ENCODE peak calls at places on chromosomes 2 and 18, in six cellular contexts. One of them, this sample, is unnamed.

GRCh38 chr2:212735648-212736047 is 197.0 kb upstream of the ERBB4 start:
- DNase-seq in IMR-90: no peak
- DNase-seq in mesendoderm: no peak
- DNase-seq in H9: no peak
- DNase-seq in mesenchymal stem cell: no peak
- DNase-seq in trophoblast cell: no peak
- DNase-seq in this sample: no peak

GRCh38 chr2:181407171-181407570 is 50.0 kb upstream of the ITGA4 start:
- DNase-seq in IMR-90: no peak
- DNase-seq in mesendoderm: no peak
- DNase-seq in H9: no peak
- DNase-seq in mesenchymal stem cell: peak
- DNase-seq in trophoblast cell: no peak
- DNase-seq in this sample: no peak

GRCh38 chr2:168944065-168944464 is 43.0 kb downstream of the G6PC2 start:
- DNase-seq in IMR-90: no peak
- DNase-seq in mesendoderm: peak
- DNase-seq in H9: peak
- DNase-seq in mesenchymal stem cell: no peak
- DNase-seq in trophoblast cell: no peak
- DNase-seq in this sample: no peak

GRCh38 chr2:239671916-239672849 is 271.4 kb upstream of the HDAC4 start:
- DNase-seq in IMR-90: no peak
- DNase-seq in mesendoderm: no peak
- DNase-seq in H9: no peak
- DNase-seq in mesenchymal stem cell: no peak
- DNase-seq in trophoblast cell: no peak
- DNase-seq in this sample: no peak

GRCh38 chr2:164595031-164595430 is 26.3 kb downstream of the GRB14 start:
- DNase-seq in IMR-90: no peak
- DNase-seq in mesendoderm: no peak
- DNase-seq in H9: no peak
- DNase-seq in mesenchymal stem cell: no peak
- DNase-seq in trophoblast cell: no peak
- DNase-seq in this sample: no peak

GRCh38 chr2:148546270-148546669 is 98.3 kb upstream of the EPC2 start:
- DNase-seq in IMR-90: no peak
- DNase-seq in mesendoderm: no peak
- DNase-seq in H9: no peak
- DNase-seq in mesenchymal stem cell: peak
- DNase-seq in trophoblast cell: no peak
- DNase-seq in this sample: no peak

GRCh38 chr2:216006164-216006663 is 7.1 kb downstream of the MREG start:
- DNase-seq in IMR-90: no peak
- DNase-seq in mesendoderm: peak
- DNase-seq in H9: peak
- DNase-seq in mesenchymal stem cell: no peak
- DNase-seq in trophoblast cell: peak
- DNase-seq in this sample: no peak

GRCh38 chr2:30708491-30709290 is 98.6 kb downstream of the CAPN13 start:
- DNase-seq in IMR-90: peak
- DNase-seq in mesendoderm: no peak
- DNase-seq in H9: peak
- DNase-seq in mesenchymal stem cell: no peak
- DNase-seq in trophoblast cell: no peak
- DNase-seq in this sample: no peak

GRCh38 chr2:128452536-128453530 is 134.2 kb upstream of the HS6ST1 start:
- DNase-seq in IMR-90: no peak
- DNase-seq in mesendoderm: no peak
- DNase-seq in H9: peak
- DNase-seq in mesenchymal stem cell: no peak
- DNase-seq in trophoblast cell: no peak
- DNase-seq in this sample: no peak

DNA sequence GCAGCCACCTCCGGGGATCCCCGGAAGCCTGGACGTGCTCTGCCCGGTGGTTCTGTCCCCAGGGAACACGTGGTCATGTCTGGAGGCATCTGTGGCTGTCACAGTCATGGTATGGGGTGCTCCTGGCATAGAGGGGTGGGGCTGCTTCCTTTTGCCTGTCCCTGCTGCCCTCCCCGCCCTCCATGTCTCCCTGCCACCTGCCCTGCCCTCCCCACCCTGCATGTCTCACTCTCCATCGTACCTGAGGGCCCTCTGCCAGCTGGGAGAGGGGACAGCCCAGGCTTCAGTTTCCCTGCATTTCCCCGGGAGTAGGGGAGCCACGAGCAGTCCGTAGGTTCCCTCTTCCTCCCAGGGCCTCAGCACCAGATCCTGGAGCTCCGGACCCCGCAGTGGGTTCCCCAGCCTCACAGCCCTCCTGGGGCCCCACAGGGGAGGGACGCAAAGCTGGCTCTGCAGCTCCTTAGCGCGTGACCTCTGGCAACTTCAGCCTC is 90.0 kb upstream of the CTDP1 start:
- DNase-seq in IMR-90: no peak
- DNase-seq in mesendoderm: no peak
- DNase-seq in H9: no peak
- DNase-seq in mesenchymal stem cell: no peak
- DNase-seq in trophoblast cell: no peak
- DNase-seq in this sample: no peak
- H3K4me2 ChIP-seq in IMR-90: no peak
- H3K4me2 ChIP-seq in mesendoderm: no peak
- H3K4me2 ChIP-seq in H9: no peak
- H3K4me2 ChIP-seq in mesenchymal stem cell: no peak
- H3K4me2 ChIP-seq in trophoblast cell: no peak
- H3K4me2 ChIP-seq in this sample: no peak

GRCh38 chr2:240817496-240818292 is 2.3 kb downstream of the KIF1A start:
- DNase-seq in IMR-90: no peak
- DNase-seq in mesendoderm: no peak
- DNase-seq in H9: no peak
- DNase-seq in mesenchymal stem cell: no peak
- DNase-seq in trophoblast cell: no peak
- DNase-seq in this sample: no peak
- H2AK5ac ChIP-seq in IMR-90: no peak
- H2AK5ac ChIP-seq in mesendoderm: no peak
- H2AK5ac ChIP-seq in H9: no peak
- H2AK5ac ChIP-seq in mesenchymal stem cell: no peak
- H2AK5ac ChIP-seq in trophoblast cell: no peak
- H2AK5ac ChIP-seq in this sample: peak

GRCh38 chr18:62834715-62835114 is 119.4 kb downstream of the PHLPP1 start:
- DNase-seq in IMR-90: no peak
- DNase-seq in mesendoderm: no peak
- DNase-seq in H9: no peak
- DNase-seq in mesenchymal stem cell: no peak
- DNase-seq in trophoblast cell: no peak
- DNase-seq in this sample: no peak

GRCh38 chr18:62837011-62837410 is 121.7 kb downstream of the PHLPP1 start:
- DNase-seq in IMR-90: no peak
- DNase-seq in mesendoderm: no peak
- DNase-seq in H9: no peak
- DNase-seq in mesenchymal stem cell: no peak
- DNase-seq in trophoblast cell: no peak
- DNase-seq in this sample: no peak

GRCh38 chr18:62829936-62830335 is 114.6 kb downstream of the PHLPP1 start:
- DNase-seq in IMR-90: peak
- DNase-seq in mesendoderm: no peak
- DNase-seq in H9: no peak
- DNase-seq in mesenchymal stem cell: peak
- DNase-seq in trophoblast cell: no peak
- DNase-seq in this sample: no peak

GRCh38 chr18:62832282-62832681 is 116.9 kb downstream of the PHLPP1 start:
- DNase-seq in IMR-90: no peak
- DNase-seq in mesendoderm: peak
- DNase-seq in H9: no peak
- DNase-seq in mesenchymal stem cell: no peak
- DNase-seq in trophoblast cell: no peak
- DNase-seq in this sample: no peak

GRCh38 chr18:62833494-62833893 is 118.2 kb downstream of the PHLPP1 start:
- DNase-seq in IMR-90: no peak
- DNase-seq in mesendoderm: no peak
- DNase-seq in H9: no peak
- DNase-seq in mesenchymal stem cell: no peak
- DNase-seq in trophoblast cell: no peak
- DNase-seq in this sample: no peak
- H3K4me2 ChIP-seq in IMR-90: no peak
- H3K4me2 ChIP-seq in mesendoderm: no peak
- H3K4me2 ChIP-seq in H9: no peak
- H3K4me2 ChIP-seq in mesenchymal stem cell: no peak
- H3K4me2 ChIP-seq in trophoblast cell: no peak
- H3K4me2 ChIP-seq in this sample: no peak

GRCh38 chr18:78010363-78010762 is 760.7 kb downstream of the GALR1 start:
- DNase-seq in IMR-90: no peak
- DNase-seq in mesendoderm: no peak
- DNase-seq in H9: no peak
- DNase-seq in mesenchymal stem cell: no peak
- DNase-seq in trophoblast cell: no peak
- DNase-seq in this sample: no peak
- H2AK5ac ChIP-seq in IMR-90: no peak
- H2AK5ac ChIP-seq in mesendoderm: no peak
- H2AK5ac ChIP-seq in H9: no peak
- H2AK5ac ChIP-seq in mesenchymal stem cell: no peak
- H2AK5ac ChIP-seq in trophoblast cell: no peak
- H2AK5ac ChIP-seq in this sample: no peak

GRCh38 chr18:67596003-67596402 is 79.5 kb upstream of the DSEL start:
- DNase-seq in IMR-90: no peak
- DNase-seq in mesendoderm: no peak
- DNase-seq in H9: no peak
- DNase-seq in mesenchymal stem cell: no peak
- DNase-seq in trophoblast cell: no peak
- DNase-seq in this sample: no peak

GRCh38 chr18:67600781-67601180 is 84.3 kb upstream of the DSEL start:
- DNase-seq in IMR-90: peak
- DNase-seq in mesendoderm: no peak
- DNase-seq in H9: no peak
- DNase-seq in mesenchymal stem cell: no peak
- DNase-seq in trophoblast cell: no peak
- DNase-seq in this sample: no peak

GRCh38 chr18:67597759-67598158 is 81.2 kb upstream of the DSEL start:
- DNase-seq in IMR-90: no peak
- DNase-seq in mesendoderm: no peak
- DNase-seq in H9: no peak
- DNase-seq in mesenchymal stem cell: no peak
- DNase-seq in trophoblast cell: no peak
- DNase-seq in this sample: no peak

GRCh38 chr18:67600181-67600631 is 83.7 kb upstream of the DSEL start:
- DNase-seq in IMR-90: peak
- DNase-seq in mesendoderm: peak
- DNase-seq in H9: no peak
- DNase-seq in mesenchymal stem cell: peak
- DNase-seq in trophoblast cell: peak
- DNase-seq in this sample: no peak

DNA sequence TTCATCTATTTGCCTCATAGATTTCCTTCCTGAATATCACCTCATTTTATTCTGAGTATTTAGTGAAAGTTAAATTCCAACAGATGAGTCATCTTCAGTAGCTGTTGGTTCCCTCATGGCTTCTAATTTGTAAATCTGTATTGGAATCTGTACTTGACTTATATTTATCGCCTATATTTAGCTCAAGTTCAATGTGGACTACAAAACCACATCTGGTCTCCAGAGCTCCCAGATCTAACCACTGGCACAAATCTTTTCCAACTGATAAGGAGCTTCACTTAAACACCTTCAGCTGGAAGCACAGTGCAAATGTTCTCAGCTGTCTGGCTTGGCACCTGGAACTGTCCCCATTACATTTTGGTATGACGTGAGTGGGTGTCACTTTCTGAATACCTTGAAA is 82.8 kb upstream of the DSEL start:
- DNase-seq in IMR-90: peak
- DNase-seq in mesendoderm: no peak
- DNase-seq in H9: no peak
- DNase-seq in mesenchymal stem cell: peak
- DNase-seq in trophoblast cell: no peak
- DNase-seq in this sample: no peak
- H3K4me2 ChIP-seq in IMR-90: peak
- H3K4me2 ChIP-seq in mesendoderm: no peak
- H3K4me2 ChIP-seq in H9: no peak
- H3K4me2 ChIP-seq in mesenchymal stem cell: no peak
- H3K4me2 ChIP-seq in trophoblast cell: no peak
- H3K4me2 ChIP-seq in this sample: no peak